ENCODE peak calls at places on chromosomes 6 and 20, in six cellular contexts. J is tibial nerve, V is uterus, N is body of pancreas, Z is spleen, R is heart left ventricle. W is an unnamed sample.

GRCh38 chr20:59575653-59576052 is 28.7 kb upstream of the PHACTR3 start:
- DNase-seq in J (no peak), V (no peak), N (no peak), Z (peak; percentile 61), R (no peak), W (no peak)

GRCh38 chr6:6890400-6890858 is 217.3 kb upstream of the RREB1 start:
- DNase-seq in J (no peak), V (peak; percentile 37), N (peak; percentile 41), Z (no peak), R (peak; percentile 72), W (no peak)

GRCh38 chr20:62561948-62562347 is 80.4 kb upstream of the SLCO4A1 start:
- DNase-seq in J (no peak), V (no peak), N (no peak), Z (no peak), R (no peak), W (no peak)

GRCh38 chr6:75101896-75102680 is 103.8 kb downstream of the COL12A1 start:
- DNase-seq in J (no peak), V (no peak), N (no peak), Z (no peak), R (no peak), W (no peak)

GRCh38 chr20:38229376-38230252 is 30.9 kb downstream of the KIAA1755 start:
- DNase-seq in J (no peak), V (no peak), N (no peak), Z (peak; percentile 34), R (no peak), W (no peak)

GRCh38 chr6:54243699-54244098 is 64.5 kb upstream of the TINAG start:
- DNase-seq in J (no peak), V (no peak), N (no peak), Z (no peak), R (no peak), W (no peak)

GRCh38 chr20:41004561-41005360 is 23.9 kb upstream of the TOP1 start:
- DNase-seq in J (no peak), V (no peak), N (no peak), Z (no peak), R (no peak), W (no peak)

GRCh38 chr20:48142258-48142657 is 357.0 kb upstream of the SULF2 start:
- DNase-seq in J (no peak), V (no peak), N (no peak), Z (no peak), R (no peak), W (no peak)

GRCh38 chr6:152635949-152636674 is 1.1 kb downstream of the SYNE1 start:
- DNase-seq in J (no peak), V (peak; percentile 66), N (no peak), Z (peak; percentile 85), R (peak; percentile 65), W (no peak)

GRCh38 chr6:28104392-28105250 is 19.8 kb upstream of the ZSCAN16 start:
- DNase-seq in J (peak; percentile 57), V (peak; percentile 71), N (peak; percentile 85), Z (peak; percentile 97), R (peak; percentile 89), W (peak; percentile 82)

GRCh38 chr6:158316022-158316421 is 3.8 kb downstream of the TULP4 start:
- DNase-seq in J (no peak), V (no peak), N (no peak), Z (no peak), R (no peak), W (no peak)

GRCh38 chr6:170404036-170404435 is 97.5 kb downstream of the FAM120B start:
- DNase-seq in J (no peak), V (no peak), N (no peak), Z (no peak), R (no peak), W (no peak)

GRCh38 chr6:11543919-11544518 is 6.5 kb downstream of the TMEM170B start:
- DNase-seq in J (no peak), V (no peak), N (no peak), Z (no peak), R (no peak), W (no peak)

GRCh38 chr6:3799731-3800130 is 48.2 kb upstream of the PXDC1 start:
- DNase-seq in J (no peak), V (no peak), N (no peak), Z (no peak), R (no peak), W (peak; percentile 38)

GRCh38 chr6:3749991-3750323 is 1.6 kb downstream of the PXDC1 start:
- DNase-seq in J (peak; percentile 45), V (peak; percentile 78), N (peak; percentile 65), Z (no peak), R (peak; percentile 61), W (peak; percentile 74)

GRCh38 chr6:99393698-99394531 is at the start of gene COQ3:
- DNase-seq in J (peak; percentile 23), V (peak; percentile 68), N (peak; percentile 58), Z (peak; percentile 89), R (peak; percentile 87), W (peak; percentile 77)

GRCh38 chr6:54099201-54099600 is 12.0 kb upstream of the MLIP start:
- DNase-seq in J (no peak), V (no peak), N (no peak), Z (no peak), R (no peak), W (no peak)

GRCh38 chr6:44158770-44159228 is at the start of gene CAPN11:
- DNase-seq in J (no peak), V (no peak), N (no peak), Z (no peak), R (no peak), W (no peak)

GRCh38 chr6:2596222-2596621 is 154.5 kb downstream of the MYLK4 start:
- DNase-seq in J (no peak), V (no peak), N (no peak), Z (no peak), R (no peak), W (no peak)

GRCh38 chr20:22719250-22719649 is 134.9 kb upstream of the FOXA2 start:
- DNase-seq in J (no peak), V (no peak), N (no peak), Z (no peak), R (no peak), W (no peak)

GRCh38 chr6:161128230-161128629 is 136.7 kb downstream of the MAP3K4 start:
- DNase-seq in J (no peak), V (no peak), N (no peak), Z (no peak), R (no peak), W (no peak)

GRCh38 chr20:37992802-37993538 is 40.3 kb downstream of the TTI1 start:
- DNase-seq in J (no peak), V (no peak), N (no peak), Z (no peak), R (no peak), W (peak; percentile 27)

GRCh38 chr6:31797607-31798006 is 2.1 kb upstream of the VARS1 start:
- DNase-seq in J (no peak), V (no peak), N (no peak), Z (peak; percentile 83), R (no peak), W (peak; percentile 79)

GRCh38 chr6:31796993-31797385 is 1.4 kb upstream of the VARS1 start:
- DNase-seq in J (no peak), V (no peak), N (no peak), Z (no peak), R (no peak), W (no peak)

GRCh38 chr6:31794866-31795615 is 511 bp downstream of the VARS1 start:
- DNase-seq in J (no peak), V (peak; percentile 38), N (no peak), Z (peak; percentile 84), R (no peak), W (no peak)

GRCh38 chr6:31794294-31794865 is 1.2 kb downstream of the VARS1 start:
- DNase-seq in J (no peak), V (no peak), N (no peak), Z (no peak), R (no peak), W (no peak)

GRCh38 chr6:31795616-31796298 is at the start of gene VARS1:
- DNase-seq in J (peak; percentile 72), V (peak; percentile 91), N (peak; percentile 92), Z (peak; percentile 99), R (peak; percentile 98), W (peak; percentile 95)
- TF ChIP-seq POLR2A in J (no peak), V (peak; percentile 55), N (peak; percentile 49), Z (no peak), R (peak; percentile 59), W (peak; percentile 36)

GRCh38 chr6:134061440-134061839 is 9.0 kb upstream of the SLC2A12 start:
- DNase-seq in J (no peak), V (no peak), N (no peak), Z (no peak), R (no peak), W (no peak)

GRCh38 chr6:134063121-134063965 is 10.9 kb upstream of the SLC2A12 start:
- DNase-seq in J (no peak), V (no peak), N (no peak), Z (no peak), R (no peak), W (no peak)

GRCh38 chr6:134064461-134064860 is 12.0 kb upstream of the SLC2A12 start:
- DNase-seq in J (no peak), V (no peak), N (no peak), Z (no peak), R (no peak), W (no peak)

GRCh38 chr6:134065706-134066105 is 13.3 kb upstream of the SLC2A12 start:
- DNase-seq in J (no peak), V (no peak), N (no peak), Z (no peak), R (no peak), W (no peak)

GRCh38 chr6:134063966-134064445 is 11.6 kb upstream of the SLC2A12 start:
- DNase-seq in J (peak; percentile 24), V (peak; percentile 66), N (peak; percentile 65), Z (no peak), R (no peak), W (no peak)
- TF ChIP-seq CTCF in J (peak; percentile 84), V (peak; percentile 88), N (peak; percentile 81), Z (peak; percentile 65), R (peak; percentile 63), W (peak; percentile 82)

GRCh38 chr20:35171438-35171752 is 477 bp upstream of the PROCR start:
- DNase-seq in J (no peak), V (no peak), N (no peak), Z (no peak), R (no peak), W (no peak)
- H3K27ac ChIP-seq in J (peak overlapping the region; percentile 41), V (peak overlapping the region; percentile 88), N (peak overlapping the region; percentile 35), Z (peak overlapping the region; percentile 70), R (peak overlapping the region; percentile 70), W (no peak overlapping the region)

DNA sequence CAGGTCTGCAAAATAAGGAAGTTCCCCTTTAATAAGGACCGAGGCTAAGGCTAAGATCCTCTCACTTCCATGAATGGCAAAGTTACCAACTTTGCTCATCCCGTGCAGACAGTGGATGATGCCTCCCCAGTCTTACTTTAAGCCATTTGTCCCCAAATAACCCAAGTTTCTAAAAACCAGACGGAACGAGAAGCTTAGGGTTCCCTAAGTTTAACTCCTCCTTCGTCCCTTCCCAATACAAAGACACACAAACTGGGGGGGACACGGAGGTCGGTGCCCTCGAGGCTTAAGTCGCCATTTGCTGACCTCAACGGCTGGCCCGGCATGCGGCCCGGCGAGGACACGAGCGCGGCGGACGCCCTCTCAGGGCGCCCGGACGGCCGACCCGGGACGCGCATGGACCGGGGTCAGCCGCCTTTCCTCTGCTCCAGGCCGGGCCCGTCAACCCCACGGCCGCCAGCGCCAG is 527 bp downstream of the FBXO30 start:
- DNase-seq in J (no peak), V (no peak), N (peak; percentile 36), Z (no peak), R (peak; percentile 71), W (no peak)
- TF ChIP-seq POLR2A in J (no peak), V (no peak), N (no peak), Z (no peak), R (no peak), W (no peak)